ENCODE peak calls at places on chromosomes 6 and 20, in six cellular contexts. X is RPMI7951, C is NCI-H1105, B is T-cell, E is HFFc6, J is NCI-H1092. U is an unnamed sample.

GRCh38 chr6:158765509-158766068 is 53.6 kb downstream of the EZR start:
- DNase-seq in X (no peak), C (no peak), B (no peak), E (no peak), J (no peak), U (no peak)

GRCh38 chr6:157867155-157867559 is 44.1 kb downstream of the SNX9 start:
- DNase-seq in X (peak; percentile 68), C (no peak), B (no peak), E (peak; percentile 29), J (no peak), U (peak; percentile 62)

GRCh38 chr6:33949877-33950831 is 146.4 kb upstream of the MLN start:
- DNase-seq in X (no peak), C (peak; percentile 92), B (no peak), E (no peak), J (no peak), U (no peak)

GRCh38 chr20:34082232-34082887 is 29.7 kb downstream of the EIF2S2 start:
- DNase-seq in X (no peak), C (no peak), B (no peak), E (no peak), J (no peak), U (no peak)

GRCh38 chr6:20873425-20874190 is 339.4 kb downstream of the CDKAL1 start:
- DNase-seq in X (peak; percentile 15), C (no peak), B (no peak), E (no peak), J (no peak), U (no peak)

GRCh38 chr6:25612666-25613065 is 39.3 kb upstream of the SCGN start:
- DNase-seq in X (no peak), C (no peak), B (no peak), E (no peak), J (no peak), U (peak; percentile 4)

GRCh38 chr20:60147004-60147403 is 188.8 kb downstream of the CDH26 start:
- DNase-seq in X (no peak), C (no peak), B (no peak), E (no peak), J (no peak), U (no peak)

GRCh38 chr6:157434349-157435016 is 53.5 kb downstream of the ZDHHC14 start:
- DNase-seq in X (no peak), C (no peak), B (no peak), E (no peak), J (no peak), U (no peak)

GRCh38 chr6:21587182-21587924 is 6.2 kb upstream of the SOX4 start:
- DNase-seq in X (peak; percentile 70), C (peak; percentile 95), B (no peak), E (peak; percentile 35), J (peak; percentile 75), U (no peak)

GRCh38 chr6:67160820-67161219 is 1453.8 kb upstream of the EYS start:
- DNase-seq in X (no peak), C (no peak), B (no peak), E (no peak), J (no peak), U (no peak)

GRCh38 chr6:30322527-30323501 is 3.9 kb upstream of the TRIM39 start:
- DNase-seq in X (peak; percentile 78), C (no peak), B (no peak), E (peak; percentile 77), J (no peak), U (peak; percentile 76)

GRCh38 chr20:40467014-40467413 is 222.0 kb downstream of the MAFB start:
- DNase-seq in X (no peak), C (no peak), B (no peak), E (no peak), J (no peak), U (no peak)

GRCh38 chr20:7171911-7172310 is 404.4 kb downstream of the BMP2 start:
- DNase-seq in X (peak; percentile 9), C (no peak), B (no peak), E (no peak), J (no peak), U (peak; percentile 32)

GRCh38 chr6:88380618-88381288 is 214.6 kb upstream of the CNR1 start:
- DNase-seq in X (peak; percentile 48), C (no peak), B (no peak), E (no peak), J (no peak), U (peak; percentile 48)

U was measured in HT1080.